ENCODE peak calls at places on chromosomes 11 and 22, in seven cellular contexts. One of them, this sample, is unnamed. For H3K36me3, the result is how much of the 10 kb centered on the place peaks cover.

GRCh38 chr22:39463931-39464390 is 7.1 kb downstream of the MGAT3 start:
- DNase-seq in sigmoid colon: no peak
- DNase-seq in ovary: no peak
- DNase-seq in tibial nerve: no peak
- DNase-seq in GM23248: peak
- DNase-seq in stomach: no peak
- DNase-seq in HepG2: no peak
- DNase-seq in this sample: peak

GRCh38 chr11:2770556-2771301 is 70.9 kb upstream of the KCNQ1OT1 start:
- DNase-seq in stomach: peak
- DNase-seq in sigmoid colon: peak
- DNase-seq in tibial nerve: peak
- DNase-seq in ovary: peak
- DNase-seq in HepG2: no peak
- DNase-seq in GM23248: no peak
- DNase-seq in this sample: no peak

GRCh38 chr11:104925850-104926249 is 27.6 kb upstream of the CASP12 start:
- DNase-seq in tibial nerve: no peak
- DNase-seq in GM23248: no peak
- DNase-seq in sigmoid colon: no peak
- DNase-seq in ovary: no peak
- DNase-seq in HepG2: peak
- DNase-seq in stomach: no peak
- DNase-seq in this sample: no peak

GRCh38 chr11:15945726-15946125 is 410.6 kb downstream of the SOX6 start:
- DNase-seq in ovary: no peak
- DNase-seq in HepG2: no peak
- DNase-seq in sigmoid colon: no peak
- DNase-seq in stomach: no peak
- DNase-seq in GM23248: no peak
- DNase-seq in tibial nerve: no peak
- DNase-seq in this sample: no peak

GRCh38 chr11:60280412-60280811 is at the start of gene MS4A4A:
- DNase-seq in GM23248: no peak
- DNase-seq in HepG2: no peak
- DNase-seq in stomach: no peak
- DNase-seq in tibial nerve: no peak
- DNase-seq in ovary: no peak
- DNase-seq in sigmoid colon: no peak
- DNase-seq in this sample: no peak

GRCh38 chr22:41910050-41910598 is 4.8 kb downstream of the SHISA8 start:
- DNase-seq in GM23248: peak
- DNase-seq in HepG2: no peak
- DNase-seq in sigmoid colon: no peak
- DNase-seq in ovary: peak
- DNase-seq in stomach: no peak
- DNase-seq in tibial nerve: no peak
- DNase-seq in this sample: peak

GRCh38 chr11:12565406-12565805 is 108.8 kb upstream of the TEAD1 start:
- DNase-seq in GM23248: no peak
- DNase-seq in sigmoid colon: no peak
- DNase-seq in stomach: no peak
- DNase-seq in HepG2: no peak
- DNase-seq in tibial nerve: no peak
- DNase-seq in ovary: no peak
- DNase-seq in this sample: no peak

GRCh38 chr22:26536056-26536761 is 23.9 kb upstream of the TFIP11 start:
- DNase-seq in ovary: no peak
- DNase-seq in tibial nerve: no peak
- DNase-seq in sigmoid colon: no peak
- DNase-seq in HepG2: no peak
- DNase-seq in GM23248: no peak
- DNase-seq in stomach: no peak
- DNase-seq in this sample: no peak

GRCh38 chr22:40058265-40058664 is 63.5 kb downstream of the FAM83F start:
- DNase-seq in HepG2: no peak
- DNase-seq in ovary: no peak
- DNase-seq in tibial nerve: no peak
- DNase-seq in stomach: no peak
- DNase-seq in sigmoid colon: no peak
- DNase-seq in GM23248: no peak
- DNase-seq in this sample: no peak

GRCh38 chr22:42279425-42280020 is 9.1 kb upstream of the TCF20 start:
- DNase-seq in sigmoid colon: peak
- DNase-seq in tibial nerve: no peak
- DNase-seq in stomach: no peak
- DNase-seq in HepG2: no peak
- DNase-seq in ovary: no peak
- DNase-seq in GM23248: no peak
- DNase-seq in this sample: no peak

GRCh38 chr11:133948711-133949110 is 8.1 kb downstream of the IGSF9B start:
- DNase-seq in stomach: no peak
- DNase-seq in GM23248: no peak
- DNase-seq in sigmoid colon: no peak
- DNase-seq in tibial nerve: no peak
- DNase-seq in HepG2: no peak
- DNase-seq in ovary: no peak
- DNase-seq in this sample: no peak

GRCh38 chr22:20575724-20576444 is 68.5 kb downstream of the MED15 start:
- DNase-seq in ovary: no peak
- DNase-seq in GM23248: no peak
- DNase-seq in tibial nerve: no peak
- DNase-seq in stomach: no peak
- DNase-seq in HepG2: no peak
- DNase-seq in sigmoid colon: no peak
- DNase-seq in this sample: no peak

GRCh38 chr22:37000676-37001534 is 18.3 kb downstream of the TST start:
- DNase-seq in HepG2: no peak
- DNase-seq in sigmoid colon: no peak
- DNase-seq in GM23248: no peak
- DNase-seq in stomach: no peak
- DNase-seq in tibial nerve: no peak
- DNase-seq in ovary: no peak
- DNase-seq in this sample: no peak

GRCh38 chr11:109857637-109858036 is 235.6 kb upstream of the ZC3H12C start:
- DNase-seq in sigmoid colon: no peak
- DNase-seq in HepG2: no peak
- DNase-seq in tibial nerve: no peak
- DNase-seq in GM23248: no peak
- DNase-seq in ovary: no peak
- DNase-seq in stomach: no peak
- DNase-seq in this sample: no peak

GRCh38 chr11:126731526-126731925 is 269.0 kb downstream of the KIRREL3 start:
- DNase-seq in HepG2: no peak
- DNase-seq in GM23248: no peak
- DNase-seq in sigmoid colon: no peak
- DNase-seq in ovary: no peak
- DNase-seq in stomach: no peak
- DNase-seq in tibial nerve: no peak
- DNase-seq in this sample: no peak

GRCh38 chr11:65399845-65400244 is 13.4 kb downstream of the FRMD8 start:
- DNase-seq in HepG2: no peak
- DNase-seq in ovary: no peak
- DNase-seq in GM23248: no peak
- DNase-seq in sigmoid colon: no peak
- DNase-seq in tibial nerve: no peak
- DNase-seq in stomach: no peak
- DNase-seq in this sample: no peak
- H3K36me3 ChIP-seq in HepG2: under half
- H3K36me3 ChIP-seq in ovary: under half
- H3K36me3 ChIP-seq in GM23248: under half
- H3K36me3 ChIP-seq in sigmoid colon: under half
- H3K36me3 ChIP-seq in tibial nerve: half or more
- H3K36me3 ChIP-seq in stomach: half or more
- H3K36me3 ChIP-seq in this sample: half or more

GRCh38 chr11:64314805-64315561 is 2.4 kb downstream of the TRMT112 start:
- DNase-seq in HepG2: no peak
- DNase-seq in stomach: no peak
- DNase-seq in tibial nerve: no peak
- DNase-seq in sigmoid colon: no peak
- DNase-seq in ovary: peak
- DNase-seq in GM23248: no peak
- DNase-seq in this sample: no peak
- H3K36me3 ChIP-seq in HepG2: under half
- H3K36me3 ChIP-seq in stomach: under half
- H3K36me3 ChIP-seq in tibial nerve: under half
- H3K36me3 ChIP-seq in sigmoid colon: under half
- H3K36me3 ChIP-seq in ovary: under half
- H3K36me3 ChIP-seq in GM23248: under half
- H3K36me3 ChIP-seq in this sample: under half

GRCh38 chr11:111855506-111855905 is 15.9 kb downstream of the ALG9 start:
- DNase-seq in sigmoid colon: no peak
- DNase-seq in HepG2: no peak
- DNase-seq in tibial nerve: no peak
- DNase-seq in GM23248: no peak
- DNase-seq in stomach: no peak
- DNase-seq in ovary: no peak
- DNase-seq in this sample: no peak

GRCh38 chr11:111851067-111851466 is 20.3 kb downstream of the ALG9 start:
- DNase-seq in tibial nerve: no peak
- DNase-seq in HepG2: no peak
- DNase-seq in sigmoid colon: no peak
- DNase-seq in ovary: no peak
- DNase-seq in stomach: no peak
- DNase-seq in GM23248: no peak
- DNase-seq in this sample: no peak

GRCh38 chr11:111849631-111850030 is 21.8 kb downstream of the ALG9 start:
- DNase-seq in stomach: no peak
- DNase-seq in sigmoid colon: no peak
- DNase-seq in HepG2: no peak
- DNase-seq in tibial nerve: no peak
- DNase-seq in GM23248: no peak
- DNase-seq in ovary: no peak
- DNase-seq in this sample: no peak

GRCh38 chr11:111851636-111852035 is 19.7 kb downstream of the ALG9 start:
- DNase-seq in stomach: no peak
- DNase-seq in ovary: no peak
- DNase-seq in sigmoid colon: no peak
- DNase-seq in tibial nerve: no peak
- DNase-seq in GM23248: peak
- DNase-seq in HepG2: peak
- DNase-seq in this sample: peak

GRCh38 chr11:111852103-111852502 is 19.3 kb downstream of the ALG9 start:
- DNase-seq in stomach: no peak
- DNase-seq in HepG2: no peak
- DNase-seq in GM23248: no peak
- DNase-seq in sigmoid colon: no peak
- DNase-seq in ovary: no peak
- DNase-seq in tibial nerve: no peak
- DNase-seq in this sample: no peak
- H3K36me3 ChIP-seq in stomach: half or more
- H3K36me3 ChIP-seq in HepG2: under half
- H3K36me3 ChIP-seq in GM23248: under half
- H3K36me3 ChIP-seq in sigmoid colon: under half
- H3K36me3 ChIP-seq in ovary: under half
- H3K36me3 ChIP-seq in tibial nerve: half or more
- H3K36me3 ChIP-seq in this sample: under half

DNA sequence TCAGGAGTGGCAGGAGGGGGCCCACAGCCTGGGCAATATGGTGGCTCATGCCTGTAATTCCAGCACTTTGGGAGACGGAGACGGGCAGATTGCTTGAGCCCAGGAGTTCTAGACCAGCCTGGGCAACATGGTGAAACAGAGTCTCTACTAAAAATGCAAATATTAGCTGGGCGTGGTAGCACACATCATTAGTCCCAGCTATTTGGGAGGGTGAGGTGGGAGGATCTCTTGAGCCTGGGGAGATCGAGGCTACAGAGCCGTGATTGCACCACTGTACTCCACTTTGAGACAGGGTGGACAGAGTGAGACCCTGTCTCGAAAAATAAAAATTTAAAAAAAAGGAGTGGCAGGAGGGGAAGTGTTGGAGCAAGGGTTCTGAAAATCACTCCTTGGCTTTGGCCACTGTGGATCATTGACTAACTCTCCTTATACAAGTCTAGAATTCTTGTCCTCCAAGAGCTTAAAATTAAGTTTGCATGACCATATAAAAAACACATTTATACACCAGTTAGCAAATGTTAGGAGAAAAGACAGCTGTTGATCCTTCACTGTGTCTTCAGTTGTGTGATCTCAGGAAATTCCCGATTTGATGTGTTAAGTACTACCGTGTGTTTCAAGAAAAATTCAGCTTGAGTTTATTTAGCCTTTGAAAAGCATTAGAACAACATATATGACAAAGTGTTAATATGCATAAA is 2.3 kb upstream of the WEE1 start:
- DNase-seq in HepG2: no peak
- DNase-seq in stomach: no peak
- DNase-seq in GM23248: no peak
- DNase-seq in ovary: no peak
- DNase-seq in sigmoid colon: no peak
- DNase-seq in tibial nerve: no peak
- DNase-seq in this sample: no peak
- H3K36me3 ChIP-seq in HepG2: under half
- H3K36me3 ChIP-seq in stomach: under half
- H3K36me3 ChIP-seq in GM23248: under half
- H3K36me3 ChIP-seq in ovary: under half
- H3K36me3 ChIP-seq in sigmoid colon: under half
- H3K36me3 ChIP-seq in tibial nerve: under half
- H3K36me3 ChIP-seq in this sample: under half

GRCh38 chr11:20497124-20497792 is 102.2 kb upstream of the SLC6A5 start:
- DNase-seq in sigmoid colon: no peak
- DNase-seq in GM23248: no peak
- DNase-seq in tibial nerve: no peak
- DNase-seq in HepG2: no peak
- DNase-seq in stomach: no peak
- DNase-seq in ovary: no peak
- DNase-seq in this sample: no peak
- H3K36me3 ChIP-seq in sigmoid colon: under half
- H3K36me3 ChIP-seq in GM23248: under half
- H3K36me3 ChIP-seq in tibial nerve: half or more
- H3K36me3 ChIP-seq in HepG2: under half
- H3K36me3 ChIP-seq in stomach: under half
- H3K36me3 ChIP-seq in ovary: under half
- H3K36me3 ChIP-seq in this sample: under half

DNA sequence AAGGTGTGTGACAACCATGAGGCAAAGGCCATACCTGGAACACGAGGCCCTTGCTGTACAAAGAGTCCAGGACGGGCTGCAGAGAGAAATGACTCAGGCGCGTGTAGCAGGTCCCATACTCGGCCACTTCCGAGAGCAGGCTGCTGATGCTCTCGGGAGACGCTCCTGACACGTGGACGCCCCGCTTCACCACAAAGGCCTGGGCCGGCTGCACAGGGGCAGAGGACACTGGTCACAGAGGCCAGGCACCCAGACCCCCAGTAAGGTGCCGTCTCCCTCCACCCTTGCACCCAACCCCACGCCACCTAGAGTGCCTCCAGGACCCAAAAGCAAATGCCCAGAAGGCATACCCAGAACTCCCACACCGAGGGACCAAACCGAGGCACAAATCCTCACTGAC is 15.5 kb downstream of the TUBGCP6 start:
- DNase-seq in tibial nerve: no peak
- DNase-seq in stomach: no peak
- DNase-seq in sigmoid colon: peak
- DNase-seq in GM23248: no peak
- DNase-seq in ovary: no peak
- DNase-seq in HepG2: no peak
- DNase-seq in this sample: no peak
- H3K36me3 ChIP-seq in tibial nerve: half or more
- H3K36me3 ChIP-seq in stomach: half or more
- H3K36me3 ChIP-seq in sigmoid colon: under half
- H3K36me3 ChIP-seq in GM23248: under half
- H3K36me3 ChIP-seq in ovary: under half
- H3K36me3 ChIP-seq in HepG2: under half
- H3K36me3 ChIP-seq in this sample: under half

GRCh38 chr22:45562102-45562501 is 59.4 kb downstream of the FBLN1 start:
- DNase-seq in HepG2: no peak
- DNase-seq in ovary: no peak
- DNase-seq in stomach: no peak
- DNase-seq in sigmoid colon: no peak
- DNase-seq in tibial nerve: no peak
- DNase-seq in GM23248: no peak
- DNase-seq in this sample: peak
- H3K36me3 ChIP-seq in HepG2: under half
- H3K36me3 ChIP-seq in ovary: under half
- H3K36me3 ChIP-seq in stomach: under half
- H3K36me3 ChIP-seq in sigmoid colon: under half
- H3K36me3 ChIP-seq in tibial nerve: under half
- H3K36me3 ChIP-seq in GM23248: under half
- H3K36me3 ChIP-seq in this sample: under half